ENCODE peak calls at places on chromosomes 3 and 15, in ten cellular contexts. B is suprapubic skin, X is fibroblast of pulmonary artery, F is cardiac fibroblast, Q is spleen, P is heart left ventricle, I is HCT116, N is left ventricle myocardium inferior, Y is thoracic aorta, G is B cell. O is an unnamed sample.

GRCh38 chr15:89475688-89476087 is 20.7 kb downstream of the RHCG start:
- DNase-seq in B (no peak), F (no peak), I (no peak), Y (no peak), Q (no peak), X (no peak), G (no peak), N (no peak), P (no peak), O (no peak)

GRCh38 chr15:22952826-22953579 is 27.2 kb downstream of the CYFIP1 start:
- DNase-seq in N (no peak), F (peak; percentile 49), Q (peak; percentile 59), X (peak; percentile 77), G (no peak), P (no peak), I (no peak), B (peak; percentile 52), Y (no peak), O (peak; percentile 63)

GRCh38 chr3:138862924-138863775 is 28.4 kb upstream of the PIK3CB start:
- DNase-seq in I (peak; percentile 81), X (peak; percentile 62), Y (no peak), P (no peak), F (peak; percentile 70), Q (peak; percentile 43), G (no peak), N (no peak), B (no peak), O (peak; percentile 89)

GRCh38 chr3:3560566-3561336 is 238.5 kb upstream of the LRRN1 start:
- DNase-seq in Y (no peak), Q (no peak), P (no peak), B (no peak), I (no peak), N (no peak), X (no peak), G (no peak), F (no peak), O (no peak)

GRCh38 chr3:29280675-29281264 is at the start of gene RBMS3:
- DNase-seq in B (peak; percentile 89), X (peak; percentile 98), F (peak; percentile 98), I (peak; percentile 48), N (peak; percentile 86), P (peak; percentile 90), G (no peak), Q (peak; percentile 81), Y (peak; percentile 81), O (peak; percentile 54)

GRCh38 chr15:55361048-55361447 is 42.0 kb downstream of the PIGB start:
- DNase-seq in Q (no peak), F (no peak), Y (no peak), X (no peak), B (no peak), G (no peak), P (no peak), N (no peak), I (no peak), O (no peak)

GRCh38 chr3:14581334-14582072 is 41.4 kb upstream of the GRIP2 start:
- DNase-seq in G (no peak), F (no peak), I (no peak), N (no peak), P (no peak), B (no peak), Q (no peak), X (no peak), Y (no peak), O (peak; percentile 37)

GRCh38 chr15:51731549-51732267 is 5.7 kb downstream of the LYSMD2 start:
- DNase-seq in N (no peak), P (peak; percentile 45), F (peak; percentile 72), I (no peak), Q (no peak), G (peak; percentile 79), Y (no peak), X (peak; percentile 67), B (no peak), O (no peak)

GRCh38 chr15:20340931-20341661 is 200.5 kb downstream of the GOLGA6L6 start:
- DNase-seq in X (peak; percentile 37), Y (no peak), P (peak; percentile 76), F (no peak), B (peak; percentile 94), Q (peak; percentile 96), N (peak; percentile 71), I (no peak), G (peak; percentile 57), O (peak; percentile 97)

GRCh38 chr3:176970770-176971169 is 226.5 kb downstream of the TBL1XR1 start:
- DNase-seq in X (no peak), F (no peak), I (no peak), N (no peak), G (no peak), P (no peak), Q (no peak), Y (no peak), B (no peak), O (no peak)
- TF ChIP-seq CTCF in X (no peak), F (no peak), I (no peak), N (no peak), G (no peak), P (no peak), Q (no peak), Y (no peak), B (no peak), O (no peak)

DNA sequence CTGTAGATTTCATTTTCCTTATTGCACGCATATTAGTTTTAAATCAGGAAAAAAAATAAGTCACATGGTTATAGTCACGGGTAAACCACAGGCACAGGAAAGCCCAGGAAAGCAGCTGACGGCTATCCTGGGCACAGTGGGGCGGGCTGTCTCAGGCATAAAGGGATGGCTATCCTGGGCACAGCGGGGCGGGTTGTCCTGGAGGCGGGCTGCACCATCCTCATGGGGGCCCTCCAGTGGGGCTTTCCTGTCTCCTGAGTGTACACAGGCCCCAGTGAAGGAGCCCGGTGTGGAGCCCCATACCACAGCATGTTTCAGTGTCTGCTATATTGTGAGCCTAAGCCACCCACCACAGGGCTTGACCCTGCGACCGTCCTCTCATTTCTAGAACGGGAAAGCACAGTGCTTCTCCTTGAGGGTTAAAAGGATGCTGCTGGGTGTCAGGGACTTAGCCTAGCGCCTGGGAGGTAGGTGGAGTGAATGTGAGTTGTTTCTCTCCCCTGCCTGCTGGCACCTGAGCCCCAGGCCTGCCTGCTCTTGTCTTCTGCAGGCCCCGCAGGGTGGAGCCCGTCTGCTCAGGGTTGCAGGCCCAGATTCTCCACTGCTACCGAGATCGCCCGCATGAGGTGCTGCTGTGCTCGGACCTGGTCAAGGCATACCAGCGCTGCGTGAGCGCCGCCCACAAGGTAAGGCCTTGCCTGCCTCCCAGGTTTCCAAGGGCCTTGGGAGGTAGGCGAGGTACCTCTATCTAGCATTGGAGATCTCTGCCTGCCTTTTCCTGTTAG is 25.9 kb upstream of the PLXNA1 start:
- DNase-seq in B (peak; percentile 61), N (peak; percentile 8), F (no peak), I (no peak), P (no peak), G (no peak), X (no peak), Y (no peak), Q (peak; percentile 77), O (peak; percentile 42)
- TF ChIP-seq CTCF in B (no peak), N (no peak), F (no peak), I (no peak), P (no peak), G (no peak), X (no peak), Y (no peak), Q (no peak), O (no peak)

DNA sequence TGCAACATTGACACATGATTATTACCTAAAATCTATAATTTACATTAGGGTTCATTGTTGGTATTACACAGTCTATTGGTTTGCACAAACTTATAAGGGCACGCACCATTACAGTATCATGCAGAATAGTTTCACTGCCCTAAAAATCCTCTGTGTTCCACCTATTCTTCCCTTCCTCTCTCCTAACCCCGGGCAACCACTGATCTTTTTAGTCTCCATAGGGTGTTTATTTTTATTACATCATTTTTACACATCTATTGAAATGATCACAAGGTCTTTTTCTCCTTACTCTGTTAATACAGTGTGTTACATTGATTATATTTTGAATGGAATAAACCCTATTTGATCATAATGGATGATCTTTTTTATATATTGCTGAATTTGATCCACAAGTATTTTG is 15.5 kb upstream of the ECT2 start:
- DNase-seq in X (no peak), F (no peak), Y (no peak), N (no peak), I (no peak), Q (no peak), G (no peak), B (no peak), P (no peak), O (peak; percentile 11)
- TF ChIP-seq CTCF in X (no peak), F (no peak), Y (no peak), N (no peak), I (no peak), Q (no peak), G (no peak), B (no peak), P (no peak), O (no peak)

DNA sequence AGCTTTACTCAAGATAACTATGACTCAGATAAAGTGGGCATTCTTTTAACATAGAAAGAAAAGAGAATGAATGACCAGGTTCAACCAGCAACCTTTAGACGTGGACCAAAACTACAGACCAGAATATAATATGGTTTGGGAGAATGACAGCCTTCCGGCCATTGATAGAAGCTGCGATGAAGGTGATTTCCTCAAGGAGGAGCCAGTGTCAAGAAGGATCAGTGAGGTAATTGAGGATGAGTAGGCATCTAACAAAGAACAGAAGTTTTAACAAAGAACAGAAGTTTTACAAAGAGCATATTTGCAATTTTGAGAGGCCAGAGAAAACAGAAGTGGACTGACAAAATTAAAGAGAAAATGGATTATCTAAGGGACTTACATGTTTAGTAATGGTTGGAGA is 289.0 kb upstream of the AGTR1 start:
- DNase-seq in G (no peak), X (no peak), F (no peak), I (no peak), Y (no peak), N (no peak), P (no peak), B (no peak), Q (no peak), O (no peak)
- TF ChIP-seq CTCF in G (no peak), X (no peak), F (no peak), I (no peak), Y (no peak), N (no peak), P (no peak), B (no peak), Q (no peak), O (no peak)

DNA sequence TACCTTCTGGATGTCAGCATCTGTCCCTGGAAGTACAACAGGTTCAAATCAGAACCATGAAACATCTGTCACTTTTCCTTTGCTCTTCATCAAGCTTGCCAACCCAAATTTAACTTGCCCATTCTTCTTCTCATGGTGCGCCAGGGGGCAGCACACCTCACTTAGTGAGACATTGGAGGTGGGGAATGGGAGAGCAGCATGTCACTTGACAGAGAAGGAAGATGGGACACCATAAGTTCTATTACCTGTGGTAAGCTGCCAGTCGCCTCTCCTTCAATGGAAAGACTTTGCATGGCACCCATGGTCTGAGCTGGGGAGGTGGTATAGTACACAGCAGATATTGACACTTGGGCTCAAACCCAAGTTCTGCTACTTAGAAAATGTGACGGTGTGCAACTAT is 2.9 kb downstream of the SCN5A start:
- DNase-seq in N (no peak), I (no peak), P (peak; percentile 14), Y (no peak), Q (peak; percentile 31), F (peak; percentile 39), X (peak; percentile 54), G (no peak), B (no peak), O (peak; percentile 77)
- TF ChIP-seq CTCF in N (no peak), I (peak; percentile 71), P (no peak), Y (no peak), Q (no peak), F (peak; percentile 40), X (peak; percentile 54), G (no peak), B (no peak), O (peak; percentile 40)